ENCODE peak calls at places on chromosomes 7 and 10, in four cellular contexts. J is neuronal stem cell, A is foreskin fibroblast, N is HT-29. W is an unnamed sample.
A peak's percentile ranks its signal among the peaks of the same experiment; 100 is the strongest.

GRCh38 chr7:75891815-75892411 is 13.1 kb downstream of the RHBDD2 start:
- DNase-seq in J (no peak), A (no peak), N (no peak), W (no peak)

GRCh38 chr10:61078542-61078941 is 134.6 kb upstream of the RHOBTB1 start:
- DNase-seq in A (no peak), J (no peak), N (no peak), W (no peak)

GRCh38 chr7:97752215-97752614 is 20.3 kb downstream of the TAC1 start:
- DNase-seq in A (no peak), J (no peak), N (no peak), W (no peak)

GRCh38 chr7:34107306-34107705 is 202.0 kb downstream of the BMPER start:
- DNase-seq in N (no peak), A (peak; percentile 48), J (no peak), W (no peak)

GRCh38 chr10:25815999-25816768 is 117.8 kb upstream of the MYO3A start:
- DNase-seq in N (no peak), J (no peak), A (no peak), W (no peak)

GRCh38 chr10:5594271-5595036 is 69.7 kb downstream of the CALML3 start:
- DNase-seq in A (peak; percentile 85), N (no peak), J (no peak), W (no peak)

GRCh38 chr10:74433993-74434392 is 283.0 kb downstream of the ADK start:
- DNase-seq in A (no peak), N (no peak), J (no peak), W (no peak)

GRCh38 chr7:53638517-53638916 is 603.1 kb downstream of the POM121L12 start:
- DNase-seq in N (no peak), J (no peak), A (no peak), W (no peak)

GRCh38 chr10:69383485-69384089 is 33.1 kb downstream of the TACR2 start:
- DNase-seq in N (no peak), A (peak; percentile 76), J (no peak), W (no peak)

GRCh38 chr7:155404976-155405375 is 53.0 kb upstream of the EN2 start:
- DNase-seq in N (no peak), J (no peak), A (no peak), W (no peak)

GRCh38 chr10:121668336-121669009 is 70.2 kb upstream of the FGFR2 start:
- DNase-seq in A (no peak), J (no peak), N (no peak), W (no peak)

GRCh38 chr7:131104611-131105293 is 222.9 kb upstream of the MKLN1 start:
- DNase-seq in N (no peak), J (no peak), A (no peak), W (no peak)